ENCODE peak calls at places on chromosomes 3 and 15, in six cellular contexts. T is uterus, C is RWPE2, V is A549, X is HepG2, P is stomach. N is an unnamed sample.

GRCh38 chr3:168248383-168249047 is 152.8 kb upstream of the GOLIM4 start:
- DNase-seq in V (peak), P (peak), T (no peak), X (no peak), C (no peak), N (peak)

GRCh38 chr15:64430000-64430735 is 30.2 kb upstream of the ZNF609 start:
- DNase-seq in P (no peak), X (no peak), C (no peak), V (no peak), T (peak), N (no peak)

GRCh38 chr3:150972379-150972985 is at the start of gene CLRN1:
- DNase-seq in C (no peak), T (no peak), X (no peak), V (no peak), P (no peak), N (no peak)

GRCh38 chr15:66285462-66286280 is 7.7 kb upstream of the DIS3L start:
- DNase-seq in V (no peak), X (no peak), T (no peak), C (no peak), P (no peak), N (no peak)

GRCh38 chr15:75307778-75308390 is 25.2 kb downstream of the GOLGA6D start:
- DNase-seq in P (peak), T (no peak), X (peak), C (peak), V (peak), N (no peak)

GRCh38 chr3:42130329-42131070 is 39.3 kb downstream of the TRAK1 start:
- DNase-seq in C (no peak), T (no peak), V (peak), P (peak), X (peak), N (no peak)

GRCh38 chr3:65170357-65171090 is 482.7 kb upstream of the ADAMTS9 start:
- DNase-seq in P (peak), V (no peak), X (no peak), C (no peak), T (peak), N (peak)

GRCh38 chr15:23384371-23384770 is 29.8 kb downstream of the GOLGA8S start:
- DNase-seq in V (no peak), P (no peak), X (no peak), C (peak), T (no peak), N (no peak)

GRCh38 chr3:181581651-181582050 is 130.1 kb upstream of the SOX2 start:
- DNase-seq in V (no peak), T (no peak), C (no peak), X (no peak), P (no peak), N (no peak)

GRCh38 chr3:172268896-172269295 is 179.4 kb downstream of the GHSR start:
- DNase-seq in V (no peak), P (no peak), C (no peak), T (no peak), X (no peak), N (no peak)

GRCh38 chr15:94383041-94383440 is 151.7 kb downstream of the MCTP2 start:
- DNase-seq in V (no peak), T (no peak), P (no peak), C (no peak), X (no peak), N (no peak)

GRCh38 chr3:136630911-136631310 is 121.3 kb downstream of the STAG1 start:
- DNase-seq in T (no peak), V (no peak), P (no peak), X (no peak), C (no peak), N (no peak)

GRCh38 chr3:62252614-62253147 is 120.7 kb downstream of the FEZF2 start:
- DNase-seq in V (no peak), X (no peak), P (no peak), T (no peak), C (no peak), N (no peak)

GRCh38 chr3:124032351-124032880 is 40.5 kb upstream of the ROPN1 start:
- DNase-seq in V (peak), T (peak), C (no peak), X (no peak), P (no peak), N (peak)

GRCh38 chr15:57668074-57668473 is 38.4 kb upstream of the POLR2M start:
- DNase-seq in C (no peak), T (no peak), X (no peak), P (no peak), V (no peak), N (no peak)

GRCh38 chr15:28260722-28261121 is 61.3 kb downstream of the HERC2 start:
- DNase-seq in V (no peak), C (no peak), T (no peak), P (no peak), X (no peak), N (no peak)

GRCh38 chr15:26842391-26842790 is 24.5 kb upstream of the GABRA5 start:
- DNase-seq in C (no peak), T (no peak), P (no peak), V (no peak), X (no peak), N (no peak)

GRCh38 chr3:54951405-54951804 is 23.5 kb upstream of the LRTM1 start:
- DNase-seq in P (peak), X (peak), T (peak), V (no peak), C (no peak), N (peak)

GRCh38 chr3:180913582-180914404 is 1.3 kb downstream of the FXR1 start:
- DNase-seq in X (no peak), T (no peak), P (no peak), V (no peak), C (no peak), N (no peak)

GRCh38 chr3:121883507-121883906 is 10.7 kb upstream of the SLC15A2 start:
- DNase-seq in V (peak), X (peak), P (no peak), C (no peak), T (no peak), N (no peak)

GRCh38 chr3:105538483-105538882 is 171.8 kb downstream of the ALCAM start:
- DNase-seq in T (no peak), P (no peak), V (no peak), C (no peak), X (no peak), N (no peak)

GRCh38 chr3:17640466-17640865 is 102.0 kb downstream of the TBC1D5 start:
- DNase-seq in V (no peak), P (no peak), C (no peak), X (no peak), T (no peak), N (no peak)

GRCh38 chr3:17639765-17640164 is 102.7 kb downstream of the TBC1D5 start:
- DNase-seq in C (no peak), P (no peak), V (peak), T (no peak), X (peak), N (no peak)

GRCh38 chr3:17642474-17642873 is 100.0 kb downstream of the TBC1D5 start:
- DNase-seq in T (no peak), X (no peak), P (no peak), C (no peak), V (no peak), N (no peak)

GRCh38 chr3:17643691-17644090 is 98.7 kb downstream of the TBC1D5 start:
- DNase-seq in V (no peak), P (no peak), C (no peak), X (no peak), T (no peak), N (no peak)

DNA sequence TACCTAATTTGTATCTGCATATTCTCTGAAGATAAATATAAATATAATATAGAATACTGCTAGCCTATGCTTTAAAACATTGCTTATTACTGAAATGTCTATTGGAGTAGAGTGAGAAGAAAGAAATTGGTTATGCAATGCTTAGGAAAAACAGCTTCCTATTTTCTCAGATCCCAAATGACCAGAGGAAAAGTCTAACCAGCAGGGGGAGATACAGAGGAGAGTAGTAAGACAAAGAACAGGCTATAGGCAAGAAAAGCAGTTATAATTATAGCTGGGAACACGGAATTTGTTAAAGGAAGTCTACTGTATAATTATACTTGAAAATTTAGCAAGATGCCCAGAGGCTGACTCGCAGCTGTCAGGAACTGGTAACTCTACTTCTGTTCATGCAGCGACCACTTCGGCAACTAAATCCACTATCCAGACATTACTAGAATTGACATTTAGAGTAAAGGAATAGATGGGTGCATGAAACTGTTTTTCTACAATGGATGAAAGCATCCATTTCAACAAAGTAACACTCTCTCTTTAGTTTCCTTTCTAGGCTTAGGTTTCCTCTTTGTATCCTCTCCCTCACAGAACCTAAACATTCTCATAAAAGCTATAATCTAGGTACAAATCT is 97.2 kb downstream of the TBC1D5 start:
- DNase-seq in P (no peak), V (peak), T (no peak), C (no peak), X (peak), N (no peak)
- TF ChIP-seq CTCF in P (peak), V (peak), T (peak), C (peak), X (peak), N (peak)

GRCh38 chr3:118537454-118537853 is 497.2 kb downstream of the IGSF11 start:
- DNase-seq in T (no peak), V (no peak), P (no peak), X (no peak), C (no peak), N (no peak)

GRCh38 chr3:118541791-118542190 is 492.9 kb downstream of the IGSF11 start:
- DNase-seq in X (no peak), V (no peak), C (no peak), P (no peak), T (no peak), N (no peak)

GRCh38 chr3:118536764-118537163 is 497.9 kb downstream of the IGSF11 start:
- DNase-seq in X (no peak), T (no peak), P (no peak), V (no peak), C (peak), N (no peak)

GRCh38 chr3:118540826-118541225 is 493.8 kb downstream of the IGSF11 start:
- DNase-seq in X (no peak), T (no peak), C (no peak), V (no peak), P (no peak), N (no peak)

DNA sequence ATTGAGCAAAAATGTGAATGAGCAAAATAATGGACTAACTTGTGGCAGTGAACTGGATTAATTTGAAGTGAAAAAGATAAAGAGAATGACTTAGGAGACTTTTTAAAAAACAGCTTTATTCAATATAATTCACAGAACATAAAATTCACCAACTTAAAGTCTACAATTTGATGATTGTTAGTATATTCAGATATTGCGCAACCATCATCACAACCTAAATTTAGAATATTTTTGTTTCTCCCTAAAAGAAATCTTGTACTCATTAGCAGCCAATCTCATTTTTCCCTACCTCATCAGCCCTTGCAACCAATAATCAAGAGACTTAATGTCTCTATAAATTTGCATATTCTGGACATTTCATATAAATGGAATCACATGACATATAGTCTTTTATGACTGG is 496.5 kb downstream of the IGSF11 start:
- DNase-seq in C (no peak), P (no peak), V (no peak), T (no peak), X (no peak), N (no peak)
- H3K27ac ChIP-seq in C (no peak), P (no peak), V (no peak), T (no peak), X (no peak), N (no peak)

GRCh38 chr3:83928391-83928790 is 1030.4 kb upstream of the CADM2 start:
- DNase-seq in X (peak), T (no peak), C (no peak), V (no peak), P (no peak), N (no peak)
- TF ChIP-seq CTCF in X (no peak), T (no peak), C (no peak), V (peak), P (no peak), N (no peak)

GRCh38 chr3:13548696-13549512 is at the start of gene FBLN2:
- DNase-seq in V (no peak), X (no peak), P (peak), C (no peak), T (peak), N (peak)
- H3K27ac ChIP-seq in V (peak), X (no peak), P (no peak), C (peak), T (peak), N (no peak)

DNA sequence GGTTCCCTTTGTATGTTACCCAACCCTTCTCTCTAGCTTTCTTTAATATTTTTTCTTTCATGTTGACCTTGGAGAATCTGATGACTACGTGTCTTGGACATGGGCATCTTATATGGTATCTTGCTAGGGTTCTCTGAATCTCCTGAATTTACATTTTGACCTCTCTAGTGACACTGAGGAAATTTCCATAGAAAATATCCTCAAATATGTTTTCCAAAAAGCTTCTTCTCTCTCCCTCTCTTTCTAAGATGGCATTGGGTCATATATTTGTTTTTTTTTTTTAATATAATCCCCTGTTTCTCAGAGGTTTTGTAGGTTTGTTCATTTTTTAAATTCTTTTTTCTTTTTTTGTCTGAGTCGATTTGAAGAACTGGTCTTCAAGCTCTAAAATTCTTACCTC is 184.0 kb upstream of the TMC3 start:
- DNase-seq in P (no peak), V (no peak), T (no peak), C (no peak), X (no peak), N (no peak)
- TF ChIP-seq CTCF in P (no peak), V (no peak), T (no peak), C (no peak), X (no peak), N (no peak)

DNA sequence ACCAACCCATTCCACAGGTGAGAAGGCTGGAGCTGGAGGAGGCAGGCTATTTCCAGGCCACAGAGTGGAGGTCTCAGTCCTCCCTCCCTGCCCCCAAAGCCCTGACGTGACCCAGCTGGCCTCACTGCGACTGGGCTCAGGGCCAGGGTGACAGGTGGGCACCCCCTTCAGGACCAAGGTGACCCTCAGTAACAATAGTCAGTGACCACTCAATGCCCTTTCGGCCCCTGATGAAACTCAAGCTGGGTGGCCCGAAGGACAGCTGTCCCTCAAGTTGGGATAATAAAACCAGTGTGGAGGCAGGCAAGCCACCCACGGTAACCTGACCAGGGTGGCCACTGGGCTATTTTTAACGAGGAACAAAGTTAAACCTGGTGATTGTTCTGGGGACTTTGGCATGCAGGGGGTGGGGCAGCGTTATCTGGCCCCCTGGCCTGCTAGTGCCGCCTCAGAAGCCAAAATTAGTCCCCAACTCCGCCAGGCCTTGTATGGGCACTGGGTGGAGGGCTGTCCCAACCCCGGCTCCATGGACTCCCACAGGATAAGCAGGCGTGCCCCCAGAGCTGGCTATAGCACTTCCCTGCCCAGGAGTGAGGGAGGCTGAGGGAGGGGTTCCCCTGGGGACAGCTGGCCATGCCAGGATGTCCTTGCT is 1.1 kb downstream of the TNNC1 start:
- DNase-seq in T (no peak), X (peak), V (no peak), C (no peak), P (no peak), N (peak)
- H3K27ac ChIP-seq in T (no peak), X (no peak), V (peak), C (no peak), P (no peak), N (no peak)

N was measured in kidney.